ENCODE peak calls at places on chromosomes 7 and 10, in eight cellular contexts. L is upper lobe of right lung; I is effector memory CD4-positive, alpha-beta T cell; N is right lobe of liver; R is left lung; P is GM23248; B is pancreas; Y is OCI-LY7. T is an unnamed sample. For H3K4me1 and H3K9me3, the result is how much of the 10 kb centered on the place peaks cover.

GRCh38 chr10:67893637-67894036 is 9.2 kb downstream of the SIRT1 start:
- DNase-seq in L (no peak), N (no peak), Y (no peak), R (no peak), B (no peak), P (no peak), I (no peak), T (no peak)

GRCh38 chr10:89134963-89135362 is 72.2 kb downstream of the CH25H start:
- DNase-seq in N (no peak), L (no peak), B (no peak), I (no peak), Y (no peak), R (no peak), P (no peak), T (no peak)

GRCh38 chr7:19964198-19964597 is 190.8 kb upstream of the TMEM196 start:
- DNase-seq in B (no peak), P (peak), I (no peak), R (no peak), N (no peak), L (no peak), Y (no peak), T (no peak)

GRCh38 chr7:150959739-150960734 is 18.1 kb downstream of the KCNH2 start:
- DNase-seq in Y (no peak), I (no peak), N (no peak), B (no peak), L (no peak), P (no peak), R (no peak), T (no peak)

GRCh38 chr10:75530337-75530736 is 98.9 kb downstream of the LRMDA start:
- DNase-seq in I (no peak), P (peak), L (no peak), Y (no peak), N (no peak), B (no peak), R (no peak), T (no peak)

GRCh38 chr7:55066479-55066878 is 47.7 kb downstream of the EGFR start:
- DNase-seq in L (no peak), Y (no peak), B (no peak), N (no peak), R (no peak), P (peak), I (no peak), T (no peak)

GRCh38 chr10:71435571-71436267 is 39.0 kb downstream of the CDH23 start:
- DNase-seq in N (no peak), P (peak), B (no peak), R (no peak), I (no peak), Y (no peak), L (no peak), T (peak)

GRCh38 chr10:123269017-123269552 is 114.9 kb downstream of the BUB3 start:
- DNase-seq in N (no peak), I (no peak), Y (no peak), P (no peak), L (no peak), B (no peak), R (no peak), T (no peak)

GRCh38 chr7:1512781-1513656 is 8.8 kb upstream of the INTS1 start:
- DNase-seq in Y (peak), L (peak), I (peak), N (no peak), R (peak), P (peak), B (no peak), T (peak)

GRCh38 chr7:139669106-139670061 is 108.4 kb downstream of the HIPK2 start:
- DNase-seq in B (no peak), P (no peak), Y (no peak), I (no peak), N (no peak), L (no peak), R (no peak), T (no peak)

GRCh38 chr7:102413611-102414010 is 17.4 kb downstream of the PRKRIP1 start:
- DNase-seq in N (no peak), P (no peak), B (no peak), R (no peak), I (no peak), L (no peak), Y (no peak), T (no peak)

GRCh38 chr7:102413071-102413470 is 16.9 kb downstream of the PRKRIP1 start:
- DNase-seq in Y (no peak), R (no peak), N (no peak), L (no peak), I (no peak), P (no peak), B (no peak), T (no peak)

GRCh38 chr7:102417105-102417504 is 16.3 kb upstream of the ORAI2 start:
- DNase-seq in I (no peak), L (no peak), P (no peak), B (no peak), R (no peak), N (no peak), Y (no peak), T (no peak)

GRCh38 chr7:102416406-102416805 is 17.0 kb upstream of the ORAI2 start:
- DNase-seq in P (no peak), B (no peak), I (no peak), R (no peak), N (no peak), Y (no peak), L (no peak), T (no peak)

DNA sequence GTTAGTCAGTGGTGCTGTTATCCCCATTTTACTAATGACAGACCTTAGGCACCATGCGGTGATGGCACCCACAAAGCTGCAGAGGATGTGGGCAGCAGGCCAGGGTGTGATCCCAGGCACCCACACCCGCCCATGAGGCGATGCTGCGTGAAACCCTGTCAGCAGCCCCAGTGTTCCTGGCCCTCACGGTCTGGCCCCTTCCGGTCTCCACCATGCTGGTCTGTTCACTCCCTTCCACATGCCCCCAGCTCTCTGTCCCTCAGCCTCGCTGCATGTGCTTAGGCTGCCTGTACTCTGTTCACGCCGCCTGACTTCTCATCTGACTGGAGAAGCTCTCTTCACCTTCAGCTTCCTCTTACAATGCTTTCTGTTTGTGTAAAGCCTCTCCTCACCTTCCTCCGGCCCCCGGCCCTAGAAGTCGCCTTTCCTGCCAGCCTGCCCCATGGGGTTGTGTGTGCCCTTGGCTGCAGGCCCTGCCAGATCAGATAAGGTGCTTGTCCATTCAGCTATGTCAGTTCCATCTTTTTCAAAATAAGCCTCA is 17.6 kb upstream of the ORAI2 start:
- DNase-seq in I (peak), L (no peak), Y (peak), P (no peak), B (no peak), N (no peak), R (no peak), T (peak)
- H3K4me1 ChIP-seq in I (under half), L (under half), Y (half or more), P (under half), B (under half), N (under half), R (under half), T (under half)

GRCh38 chr10:10394933-10395658 is 622.6 kb upstream of the CELF2 start:
- DNase-seq in P (peak), I (no peak), L (no peak), Y (no peak), N (no peak), R (no peak), B (no peak), T (no peak)

GRCh38 chr10:10389182-10389581 is 628.5 kb upstream of the CELF2 start:
- DNase-seq in R (no peak), P (no peak), N (no peak), I (no peak), L (no peak), B (no peak), Y (no peak), T (no peak)
- H3K9me3 ChIP-seq in R (under half), P (under half), N (under half), I (under half), L (under half), B (under half), Y (under half), T (under half)

DNA sequence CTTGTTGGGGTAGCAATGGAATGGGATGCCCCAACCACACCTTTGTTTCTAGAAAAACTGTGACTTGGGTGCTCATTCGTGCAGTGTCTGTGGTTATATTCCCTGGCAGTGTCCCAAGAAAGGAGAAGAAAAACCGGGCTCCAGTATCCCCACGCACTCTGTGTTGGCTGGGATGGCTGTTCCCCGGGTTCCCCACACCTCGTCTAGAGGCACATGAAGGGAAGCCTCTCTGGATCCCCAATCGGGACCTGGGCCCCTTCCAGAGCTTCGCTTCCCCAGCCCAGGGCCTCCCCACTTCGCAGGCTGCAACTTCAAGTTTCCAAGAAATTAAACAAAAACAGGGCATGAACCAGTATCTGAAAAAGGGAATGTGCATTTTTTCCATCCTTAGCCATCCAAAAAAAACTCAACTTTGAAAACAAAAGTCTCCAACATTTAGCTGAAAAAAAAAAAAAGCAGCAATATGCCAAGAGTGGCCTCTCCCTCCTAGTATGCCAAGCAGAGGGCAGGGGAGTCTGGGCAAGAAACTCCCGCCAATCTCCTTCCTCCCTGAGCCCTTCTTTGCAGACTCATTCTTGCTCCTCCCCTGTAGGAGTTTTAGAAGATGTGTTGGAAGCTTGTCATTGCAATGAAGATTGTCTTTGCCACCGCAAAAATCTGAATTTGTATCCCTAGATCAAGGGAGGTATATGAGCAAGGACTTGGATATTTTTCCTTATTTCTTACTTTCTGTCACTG is 2.4 kb upstream of the TNS3 start:
- DNase-seq in R (no peak), B (no peak), P (peak), L (no peak), Y (no peak), I (no peak), N (no peak), T (no peak)
- H3K4me1 ChIP-seq in R (under half), B (under half), P (under half), L (under half), Y (half or more), I (under half), N (under half), T (under half)

GRCh38 chr10:105148921-105149320 is 507.8 kb downstream of the SORCS3 start:
- DNase-seq in P (no peak), B (no peak), I (no peak), R (no peak), L (no peak), N (no peak), Y (no peak), T (no peak)
- H3K9me3 ChIP-seq in P (under half), B (under half), I (under half), R (under half), L (under half), N (under half), Y (under half), T (under half)

T was measured in Peyer's patch.